ENCODE peak calls at places on chromosomes 4 and X, in six cellular contexts. E is choroid plexus epithelial cell, X is fibroblast of lung, J is AG04450, Z is fibroblast of mammary gland, Q is mucosa of descending colon. D is an unnamed sample.
A peak's percentile ranks its signal among the peaks of the same experiment; 100 is the strongest.

GRCh38 chr4:3442959-3443749 is 1.4 kb downstream of the HGFAC start:
- DNase-seq in Z (peak; percentile 11), J (no peak), Q (peak; percentile 72), X (no peak), E (peak; percentile 30), D (peak; percentile 42)

GRCh38 chr4:94298725-94299252 is 43.8 kb downstream of the HPGDS start:
- DNase-seq in Q (no peak), X (no peak), Z (no peak), E (no peak), J (no peak), D (peak; percentile 86)

GRCh38 chrX:13110427-13111324 is 66.3 kb upstream of the FAM9C start:
- DNase-seq in Q (no peak), J (no peak), X (peak; percentile 95), Z (peak; percentile 95), E (peak; percentile 97), D (peak; percentile 79)

GRCh38 chr4:101279377-101279871 is 67.9 kb downstream of the PPP3CA start:
- DNase-seq in Q (no peak), X (peak; percentile 98), J (peak; percentile 86), Z (peak; percentile 99), E (peak; percentile 95), D (no peak)

GRCh38 chr4:2744576-2745270 is 11.4 kb downstream of the TNIP2 start:
- DNase-seq in Z (no peak), X (no peak), J (no peak), Q (no peak), E (no peak), D (no peak)

GRCh38 chr4:125681240-125681639 is 366.5 kb downstream of the FAT4 start:
- DNase-seq in Z (no peak), J (no peak), Q (no peak), X (no peak), E (no peak), D (peak; percentile 4)

GRCh38 chrX:119757979-119758681 is at the start of gene SOWAHD:
- DNase-seq in J (no peak), E (no peak), X (no peak), Q (peak; percentile 81), Z (no peak), D (peak; percentile 24)

GRCh38 chrX:47143894-47144625 is 442 bp downstream of the NDUFB11 start:
- DNase-seq in Z (peak; percentile 33), X (no peak), J (no peak), Q (no peak), E (peak; percentile 33), D (peak; percentile 41)

GRCh38 chr4:89267392-89267791 is 40.2 kb downstream of the GPRIN3 start:
- DNase-seq in Q (no peak), Z (no peak), E (no peak), X (no peak), J (no peak), D (no peak)

GRCh38 chr4:20723019-20723418 is 22.8 kb downstream of the PACRGL start:
- DNase-seq in X (peak; percentile 6), Q (no peak), Z (peak; percentile 19), E (peak; percentile 61), J (no peak), D (peak; percentile 67)

GRCh38 chrX:11470231-11470630 is 177.0 kb downstream of the AMELX start:
- DNase-seq in J (no peak), X (peak; percentile 94), Z (peak; percentile 88), Q (no peak), E (peak; percentile 89), D (peak; percentile 42)

GRCh38 chr4:8278421-8279287 is 9.1 kb downstream of the HTRA3 start:
- DNase-seq in Z (peak; percentile 86), J (peak; percentile 85), E (peak; percentile 77), X (peak; percentile 85), Q (peak; percentile 31), D (peak; percentile 46)

GRCh38 chr4:138192113-138192512 is 50.0 kb downstream of the SLC7A11 start:
- DNase-seq in X (peak; percentile 64), E (no peak), J (no peak), Q (no peak), Z (peak; percentile 50), D (peak; percentile 57)

GRCh38 chr4:187380181-187380581 is 615.4 kb upstream of the ZFP42 start:
- DNase-seq in E (peak; percentile 18), X (no peak), J (no peak), Q (peak; percentile 64), Z (peak; percentile 1), D (peak; percentile 61)

GRCh38 chr4:40840985-40841571 is 91.3 kb downstream of the NSUN7 start:
- DNase-seq in X (peak; percentile 86), J (peak; percentile 68), Q (peak; percentile 80), Z (peak; percentile 81), E (peak; percentile 94), D (peak; percentile 91)

GRCh38 chr4:2361366-2362285 is 56.8 kb downstream of the ZFYVE28 start:
- DNase-seq in Q (no peak), Z (no peak), E (no peak), X (no peak), J (no peak), D (no peak)

GRCh38 chr4:8912506-8912905 is 40.9 kb upstream of the HMX1 start:
- DNase-seq in X (no peak), E (no peak), J (no peak), Q (no peak), Z (no peak), D (no peak)

GRCh38 chr4:84530871-84531270 is 31.8 kb upstream of the NKX6-1 start:
- DNase-seq in X (peak; percentile 28), J (no peak), Z (peak; percentile 62), E (peak; percentile 13), Q (no peak), D (peak; percentile 41)

GRCh38 chr4:16884673-16885460 is 13.6 kb downstream of the LDB2 start:
- DNase-seq in J (no peak), E (no peak), Z (no peak), Q (no peak), X (no peak), D (no peak)
- TF ChIP-seq CTCF in J (peak; percentile 35), E (no peak), Z (peak; percentile 14), Q (no peak), X (no peak), D (no peak)

DNA sequence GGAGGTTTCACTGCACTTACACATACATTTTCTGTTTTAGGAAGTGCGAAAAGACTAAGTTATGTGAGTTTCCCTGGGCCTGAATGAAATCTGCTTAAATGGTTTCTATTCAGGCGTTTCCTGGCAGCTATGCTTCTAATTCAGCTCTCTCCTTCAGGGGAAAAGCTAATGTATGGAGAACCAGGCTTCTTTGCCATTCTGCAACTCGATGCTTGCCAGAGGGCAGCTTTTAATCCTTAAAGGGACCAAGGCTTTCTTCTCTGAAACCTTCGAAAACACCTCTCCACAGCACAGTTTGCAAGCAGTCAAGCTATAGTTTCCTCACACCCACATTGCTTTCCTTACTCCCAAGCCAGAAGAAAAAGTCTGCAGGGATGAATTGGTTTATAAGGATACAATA is 89.5 kb upstream of the ARX start:
- DNase-seq in J (no peak), E (no peak), Q (no peak), Z (no peak), X (no peak), D (no peak)
- H3K4me3 ChIP-seq in J (no peak overlapping the region), E (no peak overlapping the region), Q (no peak overlapping the region), Z (no peak overlapping the region), X (no peak overlapping the region), D (no peak overlapping the region)

GRCh38 chr4:70530997-70531396 is 12.6 kb downstream of the AMTN start:
- DNase-seq in Q (no peak), E (no peak), Z (no peak), X (no peak), J (no peak), D (no peak)
- TF ChIP-seq CTCF in Q (no peak), E (no peak), Z (no peak), X (no peak), J (no peak), D (no peak)

DNA sequence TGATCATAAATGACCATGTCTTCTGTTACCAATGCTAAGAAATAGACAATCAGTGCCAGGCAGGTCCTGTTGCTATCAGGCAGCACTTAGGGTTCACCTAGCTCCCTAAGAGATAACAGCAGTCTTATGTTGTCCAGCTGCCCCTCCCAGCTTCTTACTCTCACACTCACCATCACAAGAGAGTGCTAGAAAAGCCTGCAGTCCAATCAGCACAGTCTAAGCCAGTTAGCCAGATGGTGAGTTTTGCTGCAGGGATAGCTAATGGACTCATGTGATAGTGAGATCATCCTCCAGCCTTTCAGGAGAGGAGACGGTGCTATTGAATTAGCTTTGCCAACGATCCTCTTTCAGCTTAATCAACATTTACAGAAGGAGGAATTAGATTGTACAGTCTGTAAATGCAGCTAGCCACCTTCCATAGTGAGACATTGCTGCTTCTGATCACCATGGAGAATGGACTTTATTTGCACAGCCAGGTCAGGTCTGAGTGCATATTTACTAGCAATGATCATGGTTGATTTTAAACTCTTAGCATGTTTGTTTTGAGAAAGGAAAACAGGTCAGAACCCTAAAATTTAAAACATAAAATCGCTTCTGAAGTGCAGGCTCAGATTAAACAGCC is 438.3 kb downstream of the CENPC start:
- DNase-seq in E (peak; percentile 7), X (no peak), J (no peak), Z (no peak), Q (no peak), D (peak; percentile 5)
- H3K4me3 ChIP-seq in E (no peak overlapping the region), X (no peak overlapping the region), J (no peak overlapping the region), Z (no peak overlapping the region), Q (no peak overlapping the region), D (no peak overlapping the region)

DNA sequence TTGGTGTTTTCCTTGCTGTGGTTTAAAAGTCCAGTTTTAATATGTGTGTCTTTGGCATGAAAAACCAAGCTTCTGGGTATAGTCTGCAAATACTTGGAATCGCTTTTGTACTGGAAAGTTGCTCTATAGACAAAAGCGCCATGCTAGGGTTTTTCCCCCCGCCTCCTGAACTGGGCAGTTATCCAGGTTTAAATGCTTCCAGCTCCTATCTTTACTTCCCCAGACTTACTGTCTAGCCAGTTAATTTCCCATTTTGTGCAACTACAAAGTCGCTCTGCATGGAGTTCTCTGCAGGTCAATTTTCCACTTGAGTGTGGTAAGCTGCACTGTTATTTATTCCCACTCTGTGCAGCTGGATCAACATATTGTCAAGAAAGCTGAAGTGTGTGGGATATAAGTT is 2.7 kb downstream of the RASL11B start:
- DNase-seq in E (peak; percentile 53), Z (no peak), J (no peak), Q (no peak), X (peak; percentile 71), D (no peak)
- TF ChIP-seq CTCF in E (no peak), Z (no peak), J (no peak), Q (no peak), X (no peak), D (no peak)

D was measured in epithelial cell of esophagus.